ENCODE peak calls at places on chromosomes 11 and 22, in eight cellular contexts. R is stimulated activated CD4-positive, alpha-beta T cell treated with anti-CD3 and anti-CD28 coated beads, TNF-alpha, amount 100 ng/mL, for 24 hours; Z is H54; C is heart left ventricle; U is Jurkat, Clone E6-1; N is esophagus squamous epithelium; Y is anterior cingulate cortex; T is activated CD4-positive, alpha-beta T cell treated with anti-CD3 and anti-CD28 coated beads, Interleukin-2, amount 50 U/mL, for 1 hour. J is an unnamed sample.

GRCh38 chr11:65316311-65316978 is 1.8 kb downstream of the CDC42EP2 start:
- DNase-seq in Y (no peak), N (no peak), T (no peak), U (no peak), R (no peak), C (peak; percentile 66), Z (no peak), J (no peak)

GRCh38 chr11:19953909-19954308 is 206.4 kb downstream of the DBX1 start:
- DNase-seq in C (no peak), U (no peak), T (no peak), N (no peak), R (no peak), Z (peak; percentile 54), Y (no peak), J (no peak)

GRCh38 chr11:86135319-86135714 is 66.4 kb upstream of the PICALM start:
- DNase-seq in C (no peak), N (no peak), Z (no peak), T (no peak), Y (no peak), U (no peak), R (no peak), J (no peak)

GRCh38 chr11:57342702-57343101 is 4.5 kb downstream of the P2RX3 start:
- DNase-seq in N (no peak), U (no peak), C (no peak), Z (no peak), Y (no peak), T (no peak), R (no peak), J (no peak)

GRCh38 chr11:133347988-133348387 is 184.3 kb downstream of the OPCML start:
- DNase-seq in U (no peak), Z (no peak), N (no peak), T (no peak), R (no peak), Y (no peak), C (no peak), J (no peak)

GRCh38 chr11:75174348-75174747 is 23.4 kb downstream of the SLCO2B1 start:
- DNase-seq in C (no peak), Z (no peak), U (no peak), Y (no peak), T (no peak), N (no peak), R (no peak), J (no peak)

GRCh38 chr11:62138630-62139425 is 15.0 kb downstream of the INCENP start:
- DNase-seq in Y (no peak), R (no peak), Z (no peak), N (no peak), C (no peak), T (no peak), U (no peak), J (no peak)

GRCh38 chr11:93196816-93197382 is 892 bp downstream of the SLC36A4 start:
- DNase-seq in C (no peak), T (no peak), N (no peak), Y (no peak), R (no peak), U (peak; percentile 12), Z (no peak), J (no peak)

GRCh38 chr11:44955019-44955738 is 4.5 kb upstream of the TP53I11 start:
- DNase-seq in R (no peak), T (no peak), Y (no peak), C (peak; percentile 85), N (no peak), Z (peak; percentile 64), U (no peak), J (no peak)

GRCh38 chr22:49826603-49827306 is 918 bp downstream of the BRD1 start:
- DNase-seq in T (peak; percentile 29), U (no peak), C (no peak), R (no peak), N (no peak), Y (no peak), Z (no peak), J (peak; percentile 17)

GRCh38 chr22:48309115-48309705 is 1518.5 kb downstream of the BRD1 start:
- DNase-seq in U (no peak), R (no peak), C (no peak), N (no peak), Z (no peak), Y (no peak), T (no peak), J (no peak)

GRCh38 chr11:77353131-77353530 is 51.6 kb upstream of the GDPD4 start:
- DNase-seq in T (no peak), R (no peak), C (no peak), U (no peak), Y (no peak), Z (no peak), N (no peak), J (no peak)

GRCh38 chr11:72072348-72072747 is 8.0 kb downstream of the NUMA1 start:
- DNase-seq in T (no peak), U (peak; percentile 10), C (no peak), Y (no peak), N (no peak), R (no peak), Z (peak; percentile 41), J (no peak)

GRCh38 chr11:61509058-61510029 is 795 bp downstream of the LRRC10B start:
- DNase-seq in T (peak; percentile 49), C (peak; percentile 80), N (no peak), R (peak; percentile 25), U (peak; percentile 86), Y (peak; percentile 26), Z (no peak), J (peak; percentile 16)

GRCh38 chr11:128501576-128502549 is 85.5 kb downstream of the ETS1 start:
- DNase-seq in N (no peak), Z (no peak), C (peak; percentile 81), T (no peak), R (no peak), Y (no peak), U (no peak), J (no peak)

GRCh38 chr11:108870373-108871020 is 205.6 kb downstream of the DDX10 start:
- DNase-seq in C (no peak), U (no peak), T (no peak), N (no peak), Y (no peak), R (no peak), Z (no peak), J (no peak)

GRCh38 chr11:126414615-126415014 is 59.1 kb downstream of the ST3GAL4 start:
- DNase-seq in T (no peak), Z (no peak), Y (no peak), U (no peak), N (no peak), C (no peak), R (no peak), J (no peak)

GRCh38 chr11:123477205-123477907 is 47.3 kb downstream of the GRAMD1B start:
- DNase-seq in U (no peak), Z (no peak), C (no peak), R (no peak), Y (no peak), N (no peak), T (no peak), J (no peak)

GRCh38 chr11:70297341-70297740 is 26.9 kb downstream of the PPFIA1 start:
- DNase-seq in T (no peak), Z (peak; percentile 31), Y (no peak), N (no peak), R (no peak), U (no peak), C (no peak), J (no peak)

GRCh38 chr22:44410396-44411056 is 87.5 kb downstream of the RTL6 start:
- DNase-seq in N (no peak), Y (no peak), Z (no peak), R (no peak), C (peak; percentile 75), U (no peak), T (no peak), J (no peak)

GRCh38 chr11:18314794-18315523 is 7.0 kb downstream of the HPS5 start:
- DNase-seq in C (no peak), N (no peak), Z (no peak), T (no peak), R (no peak), Y (no peak), U (no peak), J (no peak)

GRCh38 chr22:43297246-43298061 is 45.7 kb downstream of the SCUBE1 start:
- DNase-seq in Z (no peak), R (no peak), T (no peak), C (no peak), U (no peak), Y (no peak), N (no peak), J (no peak)

GRCh38 chr22:22609271-22609670 is 35.1 kb upstream of the GGTLC2 start:
- DNase-seq in N (no peak), Z (no peak), R (no peak), U (no peak), C (no peak), T (no peak), Y (no peak), J (no peak)

GRCh38 chr11:213111-213510 is 5.6 kb downstream of the RIC8A start:
- DNase-seq in R (no peak), T (no peak), Y (no peak), C (no peak), N (no peak), U (peak; percentile 57), Z (no peak), J (no peak)

GRCh38 chr22:50047346-50047745 is 10.8 kb downstream of the TTLL8 start:
- DNase-seq in N (no peak), Z (no peak), R (no peak), U (no peak), C (peak; percentile 6), Y (no peak), T (no peak), J (no peak)

GRCh38 chr11:8698917-8699441 is 16.4 kb downstream of the RPL27A start:
- DNase-seq in N (no peak), Z (no peak), Y (no peak), T (no peak), R (no peak), C (no peak), U (no peak), J (no peak)

GRCh38 chr11:22703040-22703439 is 36.6 kb downstream of the GAS2 start:
- DNase-seq in Y (no peak), U (no peak), N (no peak), Z (peak; percentile 2), T (no peak), R (no peak), C (no peak), J (no peak)

GRCh38 chr22:25754527-25755202 is 12.7 kb downstream of the MYO18B start:
- DNase-seq in N (no peak), T (no peak), C (peak; percentile 95), R (no peak), Z (peak; percentile 86), Y (no peak), U (no peak), J (no peak)

GRCh38 chr11:34439521-34440258 is 956 bp downstream of the CAT start:
- DNase-seq in Z (no peak), C (no peak), R (no peak), N (no peak), U (no peak), Y (no peak), T (no peak), J (no peak)

GRCh38 chr11:110966131-110966530 is 253.9 kb upstream of the ARHGAP20 start:
- DNase-seq in N (no peak), R (no peak), T (no peak), U (no peak), C (peak; percentile 56), Y (no peak), Z (no peak), J (no peak)

GRCh38 chr22:19196841-19197612 is 18.5 kb upstream of the SLC25A1 start:
- DNase-seq in Y (no peak), Z (no peak), C (no peak), N (no peak), R (no peak), U (no peak), T (no peak), J (no peak)

GRCh38 chr11:96817488-96817887 is 427.7 kb downstream of the JRKL start:
- DNase-seq in Y (no peak), C (no peak), T (no peak), Z (no peak), N (no peak), R (no peak), U (no peak), J (no peak)

GRCh38 chr11:111456859-111457730 is 55.1 kb downstream of the BTG4 start:
- DNase-seq in Z (no peak), C (no peak), Y (no peak), U (no peak), T (no peak), N (no peak), R (no peak), J (no peak)

GRCh38 chr22:39773976-39774539 is 119.5 kb downstream of the ENTHD1 start:
- DNase-seq in C (no peak), Z (no peak), Y (no peak), N (no peak), T (peak; percentile 7), R (peak; percentile 2), U (peak; percentile 60), J (peak; percentile 6)

J was measured in T-cell.